ENCODE peak calls at places on chromosomes 4 and X, in four cellular contexts. I is tibial nerve, M is tibial artery, Y is ascending aorta. P is an unnamed sample.

GRCh38 chrX:69163936-69164741 is 1.1 kb downstream of the PJA1 start:
- DNase-seq in I (no peak), M (no peak), Y (peak; percentile 65), P (peak; percentile 53)

GRCh38 chr4:118033148-118034060 is 882 bp upstream of the NDST3 start:
- DNase-seq in I (no peak), M (no peak), Y (no peak), P (no peak)

GRCh38 chr4:2292679-2293108 is 30.8 kb upstream of the MXD4 start:
- DNase-seq in I (no peak), M (peak; percentile 31), Y (peak; percentile 12), P (no peak)

GRCh38 chr4:112270051-112270450 is 15.7 kb downstream of the TIFA start:
- DNase-seq in I (no peak), M (no peak), Y (no peak), P (no peak)

GRCh38 chr4:151202851-151203455 is 74.0 kb upstream of the PRSS48 start:
- DNase-seq in I (no peak), M (no peak), Y (no peak), P (peak; percentile 70)

GRCh38 chrX:86981326-86981890 is 536.2 kb upstream of the KLHL4 start:
- DNase-seq in I (no peak), M (no peak), Y (no peak), P (no peak)

GRCh38 chr4:7428261-7429068 is 6.3 kb downstream of the PSAPL1 start:
- DNase-seq in I (peak; percentile 6), M (peak; percentile 40), Y (peak; percentile 57), P (no peak)

GRCh38 chr4:135418353-135418752 is 1216.8 kb upstream of the PABPC4L start:
- DNase-seq in I (no peak), M (no peak), Y (no peak), P (no peak)

GRCh38 chr4:53885668-53886067 is 178.7 kb downstream of the CHIC2 start:
- DNase-seq in I (no peak), M (peak; percentile 79), Y (peak; percentile 67), P (peak; percentile 88)

GRCh38 chr4:75745192-75745591 is 20.8 kb downstream of the USO1 start:
- DNase-seq in I (no peak), M (no peak), Y (no peak), P (no peak)

GRCh38 chrX:52420824-52421443 is 52.1 kb downstream of the XAGE2 start:
- DNase-seq in I (no peak), M (no peak), Y (no peak), P (no peak)

GRCh38 chr4:8534129-8534528 is 46.1 kb upstream of the GPR78 start:
- DNase-seq in I (no peak), M (no peak), Y (no peak), P (no peak)

GRCh38 chr4:37748546-37748945 is 62.4 kb upstream of the RELL1 start:
- DNase-seq in I (no peak), M (no peak), Y (no peak), P (no peak)

GRCh38 chr4:32841217-32841616 is 2121.0 kb downstream of the PCDH7 start:
- DNase-seq in I (no peak), M (no peak), Y (no peak), P (no peak)

GRCh38 chrX:31934842-31935241 is 863.0 kb upstream of the FTHL17 start:
- DNase-seq in I (no peak), M (no peak), Y (no peak), P (no peak)

GRCh38 chrX:49042581-49043219 is 457 bp downstream of the TFE3 start:
- DNase-seq in I (no peak), M (peak; percentile 71), Y (no peak), P (no peak)

GRCh38 chr4:77040856-77041576 is 34.8 kb downstream of the CCNI start:
- DNase-seq in I (no peak), M (no peak), Y (no peak), P (no peak)

GRCh38 chrX:106927700-106928099 is 7.5 kb downstream of the CLDN2 start:
- DNase-seq in I (no peak), M (no peak), Y (no peak), P (no peak)

GRCh38 chr4:38983756-38984647 is 48.2 kb downstream of the TMEM156 start:
- DNase-seq in I (no peak), M (no peak), Y (no peak), P (no peak)

GRCh38 chr4:124478518-124478917 is 234.0 kb downstream of the ANKRD50 start:
- DNase-seq in I (no peak), M (no peak), Y (no peak), P (no peak)

GRCh38 chr4:129839687-129840086 is 743.7 kb downstream of the C4orf33 start:
- DNase-seq in I (no peak), M (no peak), Y (no peak), P (no peak)

GRCh38 chr4:113468165-113469022 is 293.1 kb downstream of the CAMK2D start:
- DNase-seq in I (peak; percentile 56), M (peak; percentile 94), Y (peak; percentile 98), P (peak; percentile 93)

GRCh38 chr4:113469926-113470325 is 291.6 kb downstream of the CAMK2D start:
- DNase-seq in I (no peak), M (no peak), Y (no peak), P (no peak)

GRCh38 chr4:113471141-113471860 is 290.2 kb downstream of the CAMK2D start:
- DNase-seq in I (no peak), M (no peak), Y (no peak), P (no peak)

GRCh38 chr4:113467581-113467980 is 294.0 kb downstream of the CAMK2D start:
- DNase-seq in I (no peak), M (no peak), Y (no peak), P (no peak)

DNA sequence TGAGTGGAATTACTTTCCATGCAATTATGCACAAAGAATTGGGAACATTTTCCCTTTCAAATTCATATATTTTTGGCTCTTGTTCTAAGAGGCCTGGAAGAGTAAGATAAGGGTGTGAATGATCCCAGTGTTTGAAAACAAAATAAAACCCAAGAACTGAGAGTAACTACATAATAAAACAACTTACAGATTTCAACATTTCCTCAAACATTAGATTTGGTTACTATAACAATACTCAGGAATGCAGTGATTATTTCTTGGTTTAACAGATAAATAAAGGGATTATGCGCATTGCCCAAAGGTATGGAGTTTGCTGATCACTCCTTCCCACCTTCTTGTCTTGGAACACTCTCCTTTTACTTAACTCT is 292.5 kb downstream of the CAMK2D start:
- DNase-seq in I (no peak), M (no peak), Y (no peak), P (no peak)
- H3K27ac ChIP-seq in I (peak overlapping the region; percentile 62), M (peak overlapping the region; percentile 86), Y (peak overlapping the region; percentile 92), P (peak overlapping the region; percentile 86)

GRCh38 chr4:139785356-139785755 is 119.7 kb downstream of the MGST2 start:
- DNase-seq in I (no peak), M (no peak), Y (no peak), P (peak; percentile 53)

GRCh38 chr4:139789096-139789495 is 123.5 kb downstream of the MGST2 start:
- DNase-seq in I (no peak), M (no peak), Y (no peak), P (peak; percentile 80)

GRCh38 chr4:139783761-139784484 is 118.3 kb downstream of the MGST2 start:
- DNase-seq in I (no peak), M (no peak), Y (no peak), P (no peak)

GRCh38 chr4:139790291-139790690 is 124.7 kb downstream of the MGST2 start:
- DNase-seq in I (no peak), M (no peak), Y (no peak), P (peak; percentile 12)

GRCh38 chr4:139786494-139787354 is 121.1 kb downstream of the MGST2 start:
- DNase-seq in I (no peak), M (no peak), Y (no peak), P (peak; percentile 53)
- H3K27ac ChIP-seq in I (no peak overlapping the region), M (no peak overlapping the region), Y (no peak overlapping the region), P (no peak overlapping the region)

DNA sequence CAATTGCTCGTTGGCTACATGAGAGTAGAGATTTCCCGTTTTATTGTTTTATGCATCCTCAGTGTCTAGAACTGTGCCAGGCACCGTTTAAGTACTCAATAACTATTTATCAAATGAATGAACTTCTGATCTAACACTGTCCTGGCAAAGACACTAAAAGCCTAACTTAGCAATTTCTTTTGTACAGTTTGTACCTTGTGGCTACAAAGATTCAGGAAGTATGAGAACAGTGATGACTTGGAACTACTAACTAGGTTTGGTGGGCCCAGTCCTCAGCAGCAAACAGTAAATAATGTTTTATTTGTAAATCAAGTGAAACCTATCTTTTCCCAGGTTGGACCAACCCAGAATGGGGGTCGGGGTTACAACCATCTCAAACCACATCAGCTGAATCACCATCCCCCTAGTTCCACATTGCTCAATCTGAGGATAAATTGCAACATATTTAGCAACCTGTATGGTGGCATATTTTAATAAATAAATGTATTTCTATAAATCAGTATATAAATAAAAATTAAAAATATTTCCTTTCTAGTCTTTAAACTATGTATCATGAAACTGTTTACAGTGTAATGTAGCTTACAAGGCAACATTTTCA is 12.3 kb upstream of the SCRG1 start:
- DNase-seq in I (no peak), M (no peak), Y (no peak), P (no peak)
- H3K27ac ChIP-seq in I (no peak overlapping the region), M (no peak overlapping the region), Y (no peak overlapping the region), P (peak overlapping the region; percentile 37)

GRCh38 chr4:24473309-24473721 is 111.0 kb downstream of the DHX15 start:
- DNase-seq in I (no peak), M (no peak), Y (no peak), P (no peak)
- H3K27ac ChIP-seq in I (no peak overlapping the region), M (peak overlapping the region; percentile 41), Y (peak overlapping the region; percentile 31), P (peak overlapping the region; percentile 94)

GRCh38 chr4:153224474-153224873 is 20.2 kb downstream of the TRIM2 start:
- DNase-seq in I (no peak), M (no peak), Y (no peak), P (no peak)
- H3K27ac ChIP-seq in I (no peak overlapping the region), M (no peak overlapping the region), Y (peak overlapping the region; percentile 94), P (peak overlapping the region; percentile 95)